ENCODE peak calls at places on chromosome 10, in four cellular contexts. W is fibroblast of mammary gland, G is tibial artery, L is K562. O is an unnamed sample.

GRCh38 chr10:105837951-105838350 is 1196.9 kb downstream of the SORCS3 start:
- DNase-seq in W (peak), G (no peak), L (no peak), O (no peak)

GRCh38 chr10:96093948-96094347 is 36.1 kb upstream of the ZNF518A start:
- DNase-seq in W (no peak), G (no peak), L (no peak), O (no peak)

GRCh38 chr10:4931587-4931986 is 31.6 kb upstream of the AKR1C1 start:
- DNase-seq in W (no peak), G (no peak), L (no peak), O (no peak)

GRCh38 chr10:103153302-103153759 is 39.7 kb downstream of the NT5C2 start:
- DNase-seq in W (peak), G (peak), L (no peak), O (peak)

GRCh38 chr10:12357525-12358151 is 8.3 kb downstream of the CAMK1D start:
- DNase-seq in W (no peak), G (no peak), L (no peak), O (no peak)

GRCh38 chr10:115171392-115171960 is 78.3 kb downstream of the ATRNL1 start:
- DNase-seq in W (peak), G (no peak), L (no peak), O (peak)

GRCh38 chr10:121449457-121450045 is 148.7 kb downstream of the FGFR2 start:
- DNase-seq in W (no peak), G (no peak), L (no peak), O (no peak)

GRCh38 chr10:89653410-89653828 is 8.4 kb upstream of the PANK1 start:
- DNase-seq in W (peak), G (no peak), L (no peak), O (peak)

GRCh38 chr10:18523025-18523424 is 128.4 kb downstream of the NSUN6 start:
- DNase-seq in W (no peak), G (no peak), L (no peak), O (peak)

GRCh38 chr10:32180354-32181280 is 124.4 kb upstream of the KIF5B start:
- DNase-seq in W (peak), G (no peak), L (no peak), O (no peak)

GRCh38 chr10:78371118-78371517 is 337.5 kb downstream of the RPS24 start:
- DNase-seq in W (no peak), G (no peak), L (no peak), O (no peak)

GRCh38 chr10:71757450-71757918 is 15.8 kb downstream of the VSIR start:
- DNase-seq in W (no peak), G (no peak), L (no peak), O (no peak)

GRCh38 chr10:86363184-86363832 is 3.3 kb downstream of the GRID1 start:
- DNase-seq in W (no peak), G (peak), L (peak), O (peak)

GRCh38 chr10:130968964-130969363 is 342.6 kb downstream of the TCERG1L start:
- DNase-seq in W (no peak), G (no peak), L (no peak), O (no peak)

GRCh38 chr10:107894521-107894920 is 730.0 kb upstream of the SORCS1 start:
- DNase-seq in W (no peak), G (no peak), L (no peak), O (no peak)

GRCh38 chr10:24382045-24382444 is 173.1 kb downstream of the KIAA1217 start:
- DNase-seq in W (no peak), G (no peak), L (no peak), O (no peak)

GRCh38 chr10:123136221-123136805 is 543 bp downstream of the HMX3 start:
- DNase-seq in W (no peak), G (no peak), L (peak), O (no peak)

GRCh38 chr10:86642499-86642898 is 11.8 kb upstream of the OPN4 start:
- DNase-seq in W (peak), G (no peak), L (no peak), O (no peak)

GRCh38 chr10:44325157-44325556 is 59.7 kb downstream of the CXCL12 start:
- DNase-seq in W (no peak), G (no peak), L (no peak), O (no peak)

GRCh38 chr10:110137142-110137545 is 70.3 kb upstream of the MXI1 start:
- DNase-seq in W (peak), G (no peak), L (peak), O (peak)

GRCh38 chr10:51924359-51924758 is 225.0 kb upstream of the CSTF2T start:
- DNase-seq in W (no peak), G (no peak), L (no peak), O (no peak)

GRCh38 chr10:81733547-81733946 is 141.4 kb upstream of the NRG3 start:
- DNase-seq in W (no peak), G (no peak), L (no peak), O (no peak)

GRCh38 chr10:123611876-123612275 is 54.3 kb upstream of the GPR26 start:
- DNase-seq in W (no peak), G (no peak), L (no peak), O (no peak)

GRCh38 chr10:14879055-14879800 is 562 bp downstream of the SUV39H2 start:
- DNase-seq in W (no peak), G (peak), L (peak), O (peak)

GRCh38 chr10:71244638-71245419 is 32.5 kb downstream of the UNC5B start:
- DNase-seq in W (peak), G (peak), L (no peak), O (peak)

GRCh38 chr10:102413053-102413705 is 5.4 kb downstream of the PSD start:
- DNase-seq in W (no peak), G (no peak), L (peak), O (no peak)

GRCh38 chr10:89332092-89332633 is 4.4 kb downstream of the IFIT3 start:
- DNase-seq in W (peak), G (no peak), L (no peak), O (no peak)

GRCh38 chr10:6498771-6499170 is 81.3 kb downstream of the PRKCQ start:
- DNase-seq in W (peak), G (no peak), L (no peak), O (no peak)

GRCh38 chr10:70162892-70163201 is 7.5 kb downstream of the SAR1A start:
- DNase-seq in W (no peak), G (no peak), L (no peak), O (no peak)

GRCh38 chr10:73865459-73866442 is 8.6 kb downstream of the CAMK2G start:
- DNase-seq in W (no peak), G (peak), L (no peak), O (no peak)

GRCh38 chr10:78520737-78521430 is 487.2 kb downstream of the RPS24 start:
- DNase-seq in W (peak), G (no peak), L (no peak), O (peak)

GRCh38 chr10:17307149-17307548 is 79.1 kb downstream of the VIM start:
- DNase-seq in W (no peak), G (no peak), L (no peak), O (no peak)

DNA sequence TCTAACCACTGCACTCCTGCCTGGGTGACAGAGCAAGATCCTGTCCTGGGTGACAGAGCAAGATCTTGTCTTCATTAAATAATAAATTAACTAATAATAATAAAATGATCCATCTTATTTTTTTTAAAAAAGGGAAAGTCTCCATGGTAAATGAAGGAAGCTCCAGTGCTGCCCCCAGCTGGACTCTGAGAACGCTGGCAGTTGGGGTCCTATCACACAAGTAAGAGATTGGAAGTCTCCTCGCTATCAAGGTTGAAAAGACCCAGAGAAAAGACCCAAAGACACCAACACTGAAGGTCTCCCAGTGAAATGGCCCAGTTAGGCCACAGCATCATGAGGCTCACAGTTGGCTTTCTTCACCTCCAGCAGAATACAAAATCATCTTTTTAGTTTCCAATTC is 13.8 kb upstream of the C10orf67 start:
- DNase-seq in W (peak), G (no peak), L (no peak), O (peak)
- TF ChIP-seq CTCF in W (peak), G (no peak), L (peak), O (peak)

DNA sequence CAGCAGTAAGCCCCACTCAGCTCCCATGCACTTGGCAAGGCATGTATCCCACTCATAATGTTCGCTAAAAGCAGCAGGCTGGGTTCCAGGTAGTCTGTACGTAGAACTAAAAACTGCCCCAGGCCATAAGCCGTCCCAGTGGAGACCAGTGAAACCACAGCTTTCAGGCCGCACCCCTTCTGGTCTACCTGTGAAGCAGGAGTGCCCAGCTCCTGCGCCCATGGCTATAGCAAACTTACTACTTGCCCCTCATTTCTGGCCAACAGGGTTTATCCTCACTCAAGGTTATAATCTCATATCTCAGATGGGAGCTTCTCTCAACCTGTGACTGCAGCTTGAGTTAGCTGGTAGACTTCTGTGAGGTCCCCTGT is 338.2 kb upstream of the LRRTM3 start:
- DNase-seq in W (no peak), G (no peak), L (no peak), O (no peak)
- TF ChIP-seq CTCF in W (no peak), G (no peak), L (no peak), O (no peak)

GRCh38 chr10:75408911-75409885 is 7.6 kb upstream of the ZNF503 start:
- DNase-seq in W (peak), G (peak), L (peak), O (peak)
- TF ChIP-seq CTCF in W (no peak), G (no peak), L (no peak), O (no peak)

GRCh38 chr10:28858641-28859040 is 181.3 kb downstream of the BAMBI start:
- DNase-seq in W (no peak), G (no peak), L (no peak), O (no peak)

GRCh38 chr10:28859791-28860190 is 182.5 kb downstream of the BAMBI start:
- DNase-seq in W (no peak), G (no peak), L (no peak), O (no peak)

GRCh38 chr10:28857164-28857563 is 179.8 kb downstream of the BAMBI start:
- DNase-seq in W (no peak), G (no peak), L (no peak), O (no peak)

GRCh38 chr10:28862218-28862617 is 184.9 kb downstream of the BAMBI start:
- DNase-seq in W (no peak), G (no peak), L (no peak), O (no peak)
- TF ChIP-seq CTCF in W (no peak), G (no peak), L (no peak), O (no peak)

DNA sequence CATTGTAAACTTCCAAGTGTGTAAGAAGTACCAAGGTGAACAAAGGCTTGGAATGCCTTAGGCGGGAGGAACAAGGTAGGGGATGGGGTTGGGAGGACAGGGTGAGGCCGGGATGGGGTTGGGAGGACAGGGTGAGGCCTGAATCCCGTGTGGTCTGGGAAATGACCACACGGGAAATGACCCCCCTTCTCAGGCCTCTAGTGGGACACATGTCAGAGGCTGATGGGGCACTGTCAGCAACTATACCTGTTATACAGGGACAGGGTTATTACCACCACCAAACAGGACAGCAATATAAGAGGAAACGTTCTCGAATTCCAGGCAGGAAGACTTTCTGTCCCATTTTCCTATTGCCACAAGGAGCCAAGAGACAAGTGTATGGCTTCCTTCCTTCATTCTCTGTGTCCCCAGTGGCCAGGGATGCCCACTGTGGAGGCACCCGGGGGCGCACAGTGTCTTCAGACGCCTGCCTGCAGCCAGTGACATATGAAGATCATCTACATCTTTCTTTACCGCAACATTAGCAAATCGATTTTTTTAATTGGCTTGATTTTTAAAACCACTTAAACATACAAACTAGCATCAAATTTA is 1.3 kb downstream of the MKI67 start:
- DNase-seq in W (no peak), G (no peak), L (no peak), O (no peak)
- TF ChIP-seq CTCF in W (no peak), G (no peak), L (no peak), O (no peak)

GRCh38 chr10:21533577-21534475 is at the start of gene MLLT10:
- DNase-seq in W (peak), G (peak), L (peak), O (peak)
- TF ChIP-seq CTCF in W (peak), G (peak), L (no peak), O (peak)

GRCh38 chr10:99964791-99965190 is 45.0 kb downstream of the DNMBP start:
- DNase-seq in W (peak), G (no peak), L (no peak), O (no peak)
- TF ChIP-seq CTCF in W (peak), G (no peak), L (no peak), O (peak)

GRCh38 chr10:132002004-132002403 is 20.3 kb upstream of the BNIP3 start:
- DNase-seq in W (no peak), G (no peak), L (no peak), O (no peak)

GRCh38 chr10:132004052-132004451 is 22.3 kb upstream of the BNIP3 start:
- DNase-seq in W (no peak), G (no peak), L (no peak), O (no peak)

GRCh38 chr10:131998845-131999681 is 17.3 kb upstream of the BNIP3 start:
- DNase-seq in W (no peak), G (no peak), L (peak), O (no peak)

GRCh38 chr10:132003286-132003924 is 21.7 kb upstream of the BNIP3 start:
- DNase-seq in W (no peak), G (no peak), L (no peak), O (no peak)

GRCh38 chr10:132001238-132001977 is 19.7 kb upstream of the BNIP3 start:
- DNase-seq in W (peak), G (no peak), L (peak), O (no peak)
- TF ChIP-seq CTCF in W (peak), G (no peak), L (peak), O (peak)

DNA sequence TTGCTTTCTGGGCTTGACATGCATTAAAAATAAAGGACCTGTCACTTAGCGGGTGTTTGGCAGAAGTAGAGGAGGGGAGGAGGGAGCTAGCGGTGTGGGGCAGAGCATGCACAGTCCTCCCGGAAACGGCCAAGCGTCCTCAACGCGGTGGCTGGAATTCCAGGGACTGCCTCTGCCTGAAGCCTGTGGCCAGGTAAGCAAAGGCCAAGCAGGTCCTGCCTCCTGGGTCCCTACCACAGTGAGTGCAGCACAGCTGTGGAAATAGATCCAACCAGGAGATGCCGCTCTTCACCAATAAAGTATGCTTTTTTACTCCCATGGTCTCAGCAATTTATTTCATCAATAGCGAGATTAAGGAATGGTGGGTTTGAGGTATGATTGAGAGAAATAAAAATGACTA is 323.4 kb downstream of the WDR37 start:
- DNase-seq in W (no peak), G (no peak), L (no peak), O (peak)
- TF ChIP-seq CTCF in W (no peak), G (no peak), L (peak), O (no peak)

O was measured in cardiac muscle cell.